ENCODE peak calls at places on chromosomes 6 and 20, in four cellular contexts. One of them, this sample, is unnamed.

GRCh38 chr20:62303327-62304226 is 780 bp downstream of the ADRM1 start:
- DNase-seq in A549: peak
- DNase-seq in stomach: no peak
- DNase-seq in HCT116: no peak
- DNase-seq in this sample: no peak

GRCh38 chr6:53924277-53924676 is 129.5 kb downstream of the LRRC1 start:
- DNase-seq in A549: no peak
- DNase-seq in stomach: no peak
- DNase-seq in HCT116: no peak
- DNase-seq in this sample: no peak

GRCh38 chr6:148873868-148874267 is 127.0 kb downstream of the UST start:
- DNase-seq in A549: no peak
- DNase-seq in stomach: no peak
- DNase-seq in HCT116: no peak
- DNase-seq in this sample: no peak

GRCh38 chr20:21515300-21516179 is 1.7 kb upstream of the NKX2-2 start:
- DNase-seq in A549: no peak
- DNase-seq in stomach: no peak
- DNase-seq in HCT116: no peak
- DNase-seq in this sample: no peak

GRCh38 chr20:20217626-20218025 is 150.3 kb upstream of the INSM1 start:
- DNase-seq in A549: no peak
- DNase-seq in stomach: no peak
- DNase-seq in HCT116: no peak
- DNase-seq in this sample: no peak

GRCh38 chr6:4164043-4164442 is 28.7 kb upstream of the ECI2 start:
- DNase-seq in A549: no peak
- DNase-seq in stomach: no peak
- DNase-seq in HCT116: no peak
- DNase-seq in this sample: no peak

GRCh38 chr6:136786708-136787107 is 5.6 kb downstream of the MAP3K5 start:
- DNase-seq in A549: no peak
- DNase-seq in stomach: no peak
- DNase-seq in HCT116: no peak
- DNase-seq in this sample: no peak

GRCh38 chr6:110554966-110555460 is 78.6 kb upstream of the SLC22A16 start:
- DNase-seq in A549: no peak
- DNase-seq in stomach: no peak
- DNase-seq in HCT116: no peak
- DNase-seq in this sample: no peak

GRCh38 chr6:100968934-100969333 is 87.8 kb upstream of the ASCC3 start:
- DNase-seq in A549: peak
- DNase-seq in stomach: no peak
- DNase-seq in HCT116: no peak
- DNase-seq in this sample: no peak

GRCh38 chr6:31070711-31071197 is 41.6 kb downstream of the C6orf15 start:
- DNase-seq in A549: peak
- DNase-seq in stomach: peak
- DNase-seq in HCT116: peak
- DNase-seq in this sample: no peak

GRCh38 chr20:43957392-43957791 is 42.7 kb downstream of the TOX2 start:
- DNase-seq in A549: no peak
- DNase-seq in stomach: no peak
- DNase-seq in HCT116: no peak
- DNase-seq in this sample: no peak

GRCh38 chr20:43954704-43955243 is 40.1 kb downstream of the TOX2 start:
- DNase-seq in A549: no peak
- DNase-seq in stomach: no peak
- DNase-seq in HCT116: no peak
- DNase-seq in this sample: no peak

GRCh38 chr20:43958626-43959025 is 44.0 kb downstream of the TOX2 start:
- DNase-seq in A549: no peak
- DNase-seq in stomach: no peak
- DNase-seq in HCT116: no peak
- DNase-seq in this sample: no peak

GRCh38 chr20:43953919-43954617 is 39.4 kb downstream of the TOX2 start:
- DNase-seq in A549: no peak
- DNase-seq in stomach: no peak
- DNase-seq in HCT116: no peak
- DNase-seq in this sample: no peak

DNA sequence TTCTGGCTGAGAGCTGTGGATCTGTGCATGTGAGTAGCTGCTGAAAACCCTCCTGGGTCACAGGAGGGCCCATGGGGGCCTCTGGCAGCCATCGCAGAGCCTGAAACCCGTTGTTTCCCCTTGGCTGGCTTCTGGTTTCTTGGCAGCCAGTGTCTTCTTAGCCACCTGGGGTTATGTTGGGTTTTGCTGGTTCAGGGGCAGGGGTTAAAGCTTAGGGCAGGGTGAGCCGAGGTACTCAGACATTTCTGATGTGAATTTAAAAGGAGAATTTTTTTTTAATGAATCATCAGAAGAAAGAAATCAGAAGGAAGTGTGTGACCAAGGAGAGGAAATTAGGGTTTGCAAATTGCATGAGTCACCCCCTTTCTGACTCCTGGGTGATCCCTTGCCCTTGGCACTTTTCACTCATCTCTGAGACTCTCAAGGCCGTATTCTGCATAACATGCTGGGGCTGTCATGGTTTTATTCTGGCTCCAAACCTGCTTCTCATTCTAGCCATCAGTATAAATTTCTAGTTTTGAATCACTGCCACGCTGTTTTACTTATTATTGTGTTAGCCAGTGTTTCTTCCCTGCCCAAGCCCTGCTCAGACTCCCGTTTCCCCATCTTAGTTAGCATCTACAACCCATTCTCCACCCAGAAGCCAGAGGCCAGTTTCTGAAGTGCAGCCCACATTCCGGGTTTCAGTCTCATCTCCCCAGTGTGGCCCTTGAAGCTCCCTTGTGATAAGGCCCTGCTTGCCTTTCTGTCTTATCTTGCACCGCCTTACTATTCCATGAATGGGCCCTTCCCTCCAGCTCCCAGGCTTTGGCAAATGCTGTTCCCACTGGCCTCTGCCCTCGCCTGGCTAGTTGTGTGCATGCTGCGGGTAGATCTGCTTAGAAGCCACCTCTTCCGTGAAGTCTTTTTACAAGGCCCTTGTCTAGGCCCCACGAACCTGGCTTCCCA is 40.9 kb downstream of the TOX2 start:
- DNase-seq in A549: peak
- DNase-seq in stomach: no peak
- DNase-seq in HCT116: peak
- DNase-seq in this sample: peak
- H3K4me3 ChIP-seq in A549: no peak
- H3K4me3 ChIP-seq in stomach: no peak
- H3K4me3 ChIP-seq in HCT116: no peak
- H3K4me3 ChIP-seq in this sample: no peak

DNA sequence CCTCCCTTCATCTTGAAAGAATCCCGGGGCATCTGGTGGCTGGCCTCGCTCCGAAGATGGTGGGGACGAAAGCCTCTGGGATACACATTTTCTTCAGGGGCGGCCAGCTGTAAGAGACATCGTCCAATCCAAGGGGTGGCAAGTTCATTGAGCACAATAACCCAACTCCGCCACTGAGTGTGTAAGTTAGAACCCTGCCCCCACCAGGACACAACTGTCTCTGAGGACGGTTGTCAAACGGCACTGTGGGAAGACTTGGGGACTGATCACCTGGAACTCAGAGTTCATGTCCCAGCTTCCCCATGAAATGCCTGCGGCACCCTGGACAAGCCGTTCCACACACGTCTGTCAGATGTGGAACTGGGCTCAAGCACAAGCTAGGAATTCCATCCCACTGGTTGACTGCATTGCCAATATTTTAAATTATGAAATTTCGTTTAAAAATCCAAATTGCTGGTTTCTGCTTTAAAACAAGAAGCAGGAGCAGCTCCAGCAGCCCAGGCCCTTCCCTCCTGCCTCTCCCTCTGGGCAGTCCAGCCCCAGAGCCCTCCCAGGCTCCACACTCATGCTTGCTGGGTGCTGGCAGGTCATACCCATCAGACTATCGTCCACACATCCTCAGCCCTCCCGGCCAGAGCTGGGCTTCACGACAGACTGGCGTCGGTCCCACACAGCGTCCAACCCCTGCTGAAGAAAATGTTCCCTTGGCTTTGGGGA is 80.9 kb upstream of the AFDN start:
- DNase-seq in A549: no peak
- DNase-seq in stomach: peak
- DNase-seq in HCT116: no peak
- DNase-seq in this sample: no peak
- H3K4me3 ChIP-seq in A549: no peak
- H3K4me3 ChIP-seq in stomach: no peak
- H3K4me3 ChIP-seq in HCT116: no peak
- H3K4me3 ChIP-seq in this sample: no peak

DNA sequence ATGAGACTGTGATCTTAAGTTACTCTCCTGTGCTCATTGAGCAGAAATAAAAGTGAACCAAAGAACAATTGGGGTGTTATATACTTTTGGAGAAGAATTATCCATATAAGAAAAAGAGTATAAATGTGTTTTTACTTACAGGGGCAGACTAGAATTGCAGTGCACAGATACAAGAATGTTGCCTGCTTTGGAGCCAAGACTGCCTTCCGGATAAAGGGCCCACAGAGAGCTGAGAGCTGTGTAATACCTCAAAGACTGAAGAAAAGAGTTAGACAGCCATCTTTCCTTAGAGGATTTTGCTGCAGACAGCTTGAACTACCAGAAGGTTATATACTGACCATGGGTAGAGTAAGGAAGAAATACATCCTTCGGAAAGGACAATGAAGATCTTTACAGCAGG is 1235.5 kb upstream of the CITED2 start:
- DNase-seq in A549: no peak
- DNase-seq in stomach: no peak
- DNase-seq in HCT116: no peak
- DNase-seq in this sample: no peak
- H3K4me3 ChIP-seq in A549: no peak
- H3K4me3 ChIP-seq in stomach: no peak
- H3K4me3 ChIP-seq in HCT116: no peak
- H3K4me3 ChIP-seq in this sample: no peak

DNA sequence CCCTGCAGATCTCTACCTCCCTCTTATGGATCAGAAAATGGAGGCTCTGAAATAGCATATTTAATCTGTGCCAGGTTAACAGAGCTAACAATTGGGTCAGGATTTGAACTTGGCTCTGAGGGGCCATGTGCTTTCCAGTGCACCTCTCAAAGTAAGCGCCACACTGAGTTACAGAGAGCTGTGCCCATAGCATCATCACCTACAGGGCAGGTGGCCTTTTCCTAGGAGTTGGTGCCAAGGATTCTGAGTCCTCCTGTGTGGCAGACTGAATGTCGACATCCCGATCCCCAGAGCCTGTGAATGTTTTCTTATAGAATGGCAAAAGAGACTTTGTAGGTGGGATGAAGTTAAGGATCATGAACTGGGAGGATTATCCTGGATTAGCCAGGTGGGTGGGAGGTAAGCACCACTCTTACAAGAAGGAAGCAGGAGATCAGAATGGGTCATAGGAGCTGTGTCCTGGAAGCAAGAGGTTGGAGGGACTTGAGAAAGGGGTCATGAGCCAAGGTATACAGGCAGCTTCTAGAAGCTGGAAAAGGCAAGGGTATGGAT is 68.0 kb upstream of the TBC1D7 start:
- DNase-seq in A549: no peak
- DNase-seq in stomach: no peak
- DNase-seq in HCT116: no peak
- DNase-seq in this sample: no peak
- H3K4me3 ChIP-seq in A549: no peak
- H3K4me3 ChIP-seq in stomach: no peak
- H3K4me3 ChIP-seq in HCT116: no peak
- H3K4me3 ChIP-seq in this sample: no peak

GRCh38 chr6:56140090-56140489 is 107.3 kb downstream of the COL21A1 start:
- DNase-seq in A549: no peak
- DNase-seq in stomach: no peak
- DNase-seq in HCT116: no peak
- DNase-seq in this sample: no peak
- H3K4me3 ChIP-seq in A549: no peak
- H3K4me3 ChIP-seq in stomach: no peak
- H3K4me3 ChIP-seq in HCT116: no peak
- H3K4me3 ChIP-seq in this sample: no peak

GRCh38 chr6:73696990-73697651 is 1.1 kb downstream of the CD109 start:
- DNase-seq in A549: no peak
- DNase-seq in stomach: no peak
- DNase-seq in HCT116: no peak
- DNase-seq in this sample: no peak
- H3K4me3 ChIP-seq in A549: peak
- H3K4me3 ChIP-seq in stomach: no peak
- H3K4me3 ChIP-seq in HCT116: peak
- H3K4me3 ChIP-seq in this sample: no peak

GRCh38 chr20:45781391-45781931 is 10.2 kb downstream of the WFDC3 start:
- DNase-seq in A549: peak
- DNase-seq in stomach: peak
- DNase-seq in HCT116: peak
- DNase-seq in this sample: no peak

GRCh38 chr20:45782890-45783289 is 8.8 kb downstream of the WFDC3 start:
- DNase-seq in A549: no peak
- DNase-seq in stomach: no peak
- DNase-seq in HCT116: peak
- DNase-seq in this sample: no peak

GRCh38 chr20:45776931-45777330 is 14.8 kb downstream of the WFDC3 start:
- DNase-seq in A549: no peak
- DNase-seq in stomach: no peak
- DNase-seq in HCT116: no peak
- DNase-seq in this sample: no peak

GRCh38 chr20:45780159-45780558 is 11.5 kb downstream of the WFDC3 start:
- DNase-seq in A549: no peak
- DNase-seq in stomach: no peak
- DNase-seq in HCT116: no peak
- DNase-seq in this sample: no peak

GRCh38 chr20:45779011-45779915 is 12.4 kb downstream of the WFDC3 start:
- DNase-seq in A549: peak
- DNase-seq in stomach: peak
- DNase-seq in HCT116: peak
- DNase-seq in this sample: no peak
- H3K4me3 ChIP-seq in A549: no peak
- H3K4me3 ChIP-seq in stomach: no peak
- H3K4me3 ChIP-seq in HCT116: no peak
- H3K4me3 ChIP-seq in this sample: no peak